ENCODE peak calls at places on chromosomes 4 and X, in four cellular contexts. L is HCT116, C is K562, O is HepG2. X is an unnamed sample.

GRCh38 chrX:74925210-74926088 is at the start of gene NEXMIF:
- DNase-seq in L (no peak), O (peak; percentile 6), C (no peak), X (no peak)

GRCh38 chrX:133970021-133970550 is 15.3 kb downstream of the GPC3 start:
- DNase-seq in C (no peak), O (no peak), L (no peak), X (no peak)

GRCh38 chr4:173169178-173169427 is 492 bp downstream of the GALNT7 start:
- DNase-seq in C (no peak), L (no peak), O (no peak), X (no peak)

GRCh38 chr4:163484906-163485305 is 9.6 kb upstream of the TMA16 start:
- DNase-seq in L (peak; percentile 50), C (peak; percentile 82), O (peak; percentile 41), X (no peak)

GRCh38 chr4:186920486-186920885 is 196.8 kb upstream of the FAT1 start:
- DNase-seq in C (no peak), O (no peak), L (no peak), X (no peak)

GRCh38 chr4:80336582-80336981 is 1.1 kb downstream of the CFAP299 start:
- DNase-seq in O (peak; percentile 13), L (peak; percentile 18), C (peak; percentile 78), X (no peak)

GRCh38 chr4:188976644-188977115 is 837.4 kb downstream of the TRIML1 start:
- DNase-seq in C (no peak), O (no peak), L (no peak), X (no peak)

GRCh38 chr4:55125087-55125721 is at the start of gene KDR:
- DNase-seq in C (peak; percentile 5), O (no peak), L (no peak), X (no peak)

GRCh38 chr4:122224348-122224747 is 72.2 kb downstream of the BLTP1 start:
- DNase-seq in C (peak; percentile 31), O (no peak), L (no peak), X (no peak)

GRCh38 chr4:101114936-101115372 is 232.4 kb downstream of the PPP3CA start:
- DNase-seq in C (no peak), O (peak; percentile 99), L (peak; percentile 99), X (peak; percentile 25)

GRCh38 chr4:132683957-132684356 is 465.1 kb upstream of the PCDH10 start:
- DNase-seq in O (no peak), C (peak; percentile 2), L (no peak), X (no peak)

GRCh38 chr4:47839259-47839658 is 1.4 kb upstream of the CORIN start:
- DNase-seq in L (no peak), O (no peak), C (no peak), X (no peak)

GRCh38 chrX:2723316-2723879 is 28.4 kb upstream of the XG start:
- DNase-seq in O (no peak), C (no peak), L (no peak), X (no peak)

GRCh38 chrX:68876731-68877130 is 47.9 kb downstream of the EFNB1 start:
- DNase-seq in O (no peak), C (no peak), L (no peak), X (no peak)

GRCh38 chr4:14234330-14234729 is 606.8 kb upstream of the BOD1L1 start:
- DNase-seq in C (no peak), L (no peak), O (no peak), X (no peak)

GRCh38 chr4:41745292-41746024 is 3.1 kb downstream of the PHOX2B start:
- DNase-seq in O (no peak), C (no peak), L (no peak), X (no peak)

GRCh38 chrX:8864151-8864550 is 63.0 kb upstream of the FAM9A start:
- DNase-seq in L (no peak), O (no peak), C (no peak), X (no peak)

GRCh38 chr4:55768291-55768690 is 51.3 kb upstream of the EXOC1L start:
- DNase-seq in C (peak; percentile 23), O (peak; percentile 20), L (no peak), X (no peak)

GRCh38 chrX:14673764-14674163 is 144.4 kb downstream of the GLRA2 start:
- DNase-seq in L (peak; percentile 78), C (peak; percentile 2), O (peak; percentile 39), X (no peak)

GRCh38 chr4:3366893-3367775 is 74.3 kb downstream of the RGS12 start:
- DNase-seq in O (no peak), L (no peak), C (no peak), X (no peak)

GRCh38 chrX:96389314-96390048 is 295.2 kb upstream of the DIAPH2 start:
- DNase-seq in L (no peak), O (no peak), C (no peak), X (no peak)

GRCh38 chrX:131802836-131803626 is 220.1 kb upstream of the STK26 start:
- DNase-seq in L (no peak), O (no peak), C (peak; percentile 25), X (no peak)

GRCh38 chrX:55026143-55026542 is 4.6 kb downstream of the ALAS2 start:
- DNase-seq in O (no peak), C (no peak), L (no peak), X (no peak)

GRCh38 chrX:126165721-126166401 is at the start of gene DCAF12L2:
- DNase-seq in O (no peak), C (no peak), L (no peak), X (no peak)

GRCh38 chr4:146029939-146030710 is 91.5 kb upstream of the ZNF827 start:
- DNase-seq in C (no peak), L (no peak), O (no peak), X (no peak)
- TF ChIP-seq TCF7L2 in C (no peak), L (no peak), O (no peak), X (no peak)

DNA sequence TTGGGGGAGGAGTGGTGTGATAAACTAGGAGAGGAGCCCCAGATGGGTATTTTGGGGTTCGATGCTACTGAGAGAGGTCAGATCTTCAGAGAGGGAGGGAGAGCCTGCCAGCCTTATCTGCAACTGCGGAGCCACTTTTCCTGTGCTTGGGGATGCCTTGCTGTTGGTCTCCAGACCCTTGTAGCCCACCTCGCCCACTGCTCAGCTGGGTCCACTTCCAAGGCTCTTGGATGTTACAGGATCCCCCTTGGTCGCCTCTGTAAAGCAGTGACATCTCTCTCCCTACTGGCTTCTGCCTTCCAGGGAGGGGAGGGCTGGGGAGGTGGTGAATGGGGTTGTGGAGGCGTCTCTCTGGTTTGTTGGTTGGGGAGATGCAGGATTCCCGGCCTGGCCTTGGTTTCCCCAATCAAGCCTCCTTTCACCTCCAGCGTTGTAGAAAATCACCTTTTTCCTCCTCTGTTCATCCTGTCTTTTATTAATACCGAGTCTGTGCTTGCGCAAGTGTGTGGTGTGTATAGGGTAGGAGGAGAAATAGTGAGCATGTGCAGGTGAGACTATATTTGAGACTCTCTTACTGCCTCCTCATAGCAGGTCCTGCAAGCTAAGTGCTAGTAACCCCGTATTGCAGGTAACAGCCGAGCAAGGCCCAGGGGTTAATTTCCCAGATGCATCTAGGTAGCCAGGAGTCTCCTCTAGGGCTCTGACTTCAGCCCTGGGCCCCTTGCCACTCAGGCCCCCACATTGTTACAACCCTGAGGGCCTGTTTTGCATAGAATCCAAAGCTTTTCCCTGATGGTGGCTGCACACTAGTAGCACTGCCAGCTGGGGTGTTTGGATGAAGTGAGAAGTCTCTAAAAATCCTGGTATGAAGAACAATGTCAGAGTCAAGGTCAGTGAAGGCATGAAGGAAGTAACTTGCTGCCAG is 337.5 kb downstream of the ARHGAP10 start:
- DNase-seq in O (no peak), L (no peak), C (no peak), X (no peak)
- H3K27ac ChIP-seq in O (no peak overlapping the region), L (no peak overlapping the region), C (no peak overlapping the region), X (no peak overlapping the region)

GRCh38 chrX:113059714-113060113 is 219.1 kb upstream of the AMOT start:
- DNase-seq in O (no peak), L (no peak), C (no peak), X (no peak)

GRCh38 chrX:113058634-113059033 is 218.0 kb upstream of the AMOT start:
- DNase-seq in C (no peak), L (no peak), O (no peak), X (no peak)
- TF ChIP-seq TCF7L2 in C (no peak), L (no peak), O (no peak), X (no peak)

GRCh38 chr4:120056249-120056648 is 10.4 kb downstream of the MAD2L1 start:
- DNase-seq in L (no peak), C (no peak), O (no peak), X (no peak)

GRCh38 chr4:120057416-120057815 is 9.2 kb downstream of the MAD2L1 start:
- DNase-seq in C (no peak), O (no peak), L (no peak), X (no peak)

GRCh38 chr4:120053916-120054315 is 12.7 kb downstream of the MAD2L1 start:
- DNase-seq in L (no peak), C (no peak), O (no peak), X (no peak)

GRCh38 chr4:120055795-120056194 is 10.9 kb downstream of the MAD2L1 start:
- DNase-seq in L (no peak), O (no peak), C (no peak), X (no peak)

GRCh38 chr4:120055167-120055566 is 11.5 kb downstream of the MAD2L1 start:
- DNase-seq in L (no peak), C (no peak), O (no peak), X (no peak)
- H3K27ac ChIP-seq in L (no peak overlapping the region), C (no peak overlapping the region), O (no peak overlapping the region), X (peak overlapping the region; percentile 72)

X was measured in Panc1.